ENCODE peak calls at places on chromosomes 2 and 18, in nine cellular contexts. S is right atrium auricular region, J is left ventricle myocardium inferior, L is AG04450, Q is fibroblast of lung, C is mesendoderm, M is endodermal cell, V is neural progenitor cell, T is pancreas. Y is an unnamed sample.

GRCh38 chr2:227095346-227095745 is 68.7 kb downstream of the COL4A4 start:
- DNase-seq in S (no peak), J (no peak), L (no peak), Q (no peak), C (no peak), M (no peak), V (no peak), T (no peak), Y (no peak)

GRCh38 chr18:48879008-48879431 is 71.7 kb downstream of the SMAD7 start:
- DNase-seq in S (no peak), J (no peak), L (no peak), Q (no peak), C (peak; percentile 86), M (peak; percentile 92), V (no peak), T (peak; percentile 54), Y (no peak)

GRCh38 chr2:69253033-69253535 is 133.9 kb downstream of the GFPT1 start:
- DNase-seq in S (no peak), J (no peak), L (no peak), Q (peak; percentile 64), C (no peak), M (no peak), V (no peak), T (no peak), Y (no peak)

GRCh38 chr2:190637903-190638618 is 10.8 kb upstream of the NAB1 start:
- DNase-seq in S (peak; percentile 83), J (peak; percentile 64), L (no peak), Q (peak; percentile 27), C (no peak), M (peak; percentile 58), V (no peak), T (peak; percentile 27), Y (no peak)

GRCh38 chr2:227038550-227039189 is 125.3 kb downstream of the COL4A4 start:
- DNase-seq in S (no peak), J (no peak), L (no peak), Q (no peak), C (no peak), M (no peak), V (no peak), T (no peak), Y (no peak)

GRCh38 chr2:65357959-65358294 is 74.5 kb downstream of the SPRED2 start:
- DNase-seq in S (no peak), J (no peak), L (no peak), Q (no peak), C (no peak), M (no peak), V (no peak), T (no peak), Y (no peak)

GRCh38 chr18:2918761-2919550 is 72.2 kb downstream of the EMILIN2 start:
- DNase-seq in S (peak; percentile 43), J (no peak), L (no peak), Q (no peak), C (no peak), M (no peak), V (no peak), T (no peak), Y (no peak)

GRCh38 chr2:197145471-197146056 is 165.0 kb downstream of the ANKRD44 start:
- DNase-seq in S (no peak), J (no peak), L (no peak), Q (no peak), C (no peak), M (no peak), V (no peak), T (no peak), Y (no peak)

GRCh38 chr2:163906410-163906809 is 170.6 kb upstream of the FIGN start:
- DNase-seq in S (no peak), J (no peak), L (no peak), Q (no peak), C (no peak), M (no peak), V (no peak), T (no peak), Y (no peak)

GRCh38 chr2:46909771-46910419 is 5.7 kb downstream of the MCFD2 start:
- DNase-seq in S (no peak), J (no peak), L (no peak), Q (peak; percentile 95), C (peak; percentile 76), M (no peak), V (no peak), T (no peak), Y (no peak)

GRCh38 chr2:144606756-144607498 is 87.0 kb upstream of the ZEB2 start:
- DNase-seq in S (no peak), J (no peak), L (no peak), Q (no peak), C (no peak), M (no peak), V (no peak), T (no peak), Y (no peak)

GRCh38 chr2:234074751-234075520 is 24.4 kb downstream of the SPP2 start:
- DNase-seq in S (no peak), J (no peak), L (no peak), Q (peak; percentile 51), C (no peak), M (no peak), V (no peak), T (no peak), Y (no peak)

GRCh38 chr2:144213797-144214196 is 306.1 kb downstream of the ZEB2 start:
- DNase-seq in S (no peak), J (no peak), L (no peak), Q (no peak), C (no peak), M (no peak), V (no peak), T (no peak), Y (no peak)

GRCh38 chr2:128169497-128169896 is 78.5 kb downstream of the UGGT1 start:
- DNase-seq in S (no peak), J (no peak), L (peak; percentile 62), Q (no peak), C (no peak), M (no peak), V (no peak), T (no peak), Y (no peak)

GRCh38 chr2:215729985-215730620 is 283.2 kb downstream of the MREG start:
- DNase-seq in S (no peak), J (no peak), L (no peak), Q (peak; percentile 41), C (no peak), M (no peak), V (no peak), T (no peak), Y (no peak)

GRCh38 chr2:48482313-48482712 is 47.6 kb upstream of the STON1 start:
- DNase-seq in S (no peak), J (no peak), L (peak; percentile 47), Q (peak; percentile 94), C (no peak), M (no peak), V (no peak), T (no peak), Y (no peak)
- H3K27ac ChIP-seq in S (no peak overlapping the region), J (no peak overlapping the region), L (no peak overlapping the region), Q (no peak overlapping the region), C (no peak overlapping the region), M (no peak overlapping the region), V (no peak overlapping the region), T (no peak overlapping the region), Y (no peak overlapping the region)

DNA sequence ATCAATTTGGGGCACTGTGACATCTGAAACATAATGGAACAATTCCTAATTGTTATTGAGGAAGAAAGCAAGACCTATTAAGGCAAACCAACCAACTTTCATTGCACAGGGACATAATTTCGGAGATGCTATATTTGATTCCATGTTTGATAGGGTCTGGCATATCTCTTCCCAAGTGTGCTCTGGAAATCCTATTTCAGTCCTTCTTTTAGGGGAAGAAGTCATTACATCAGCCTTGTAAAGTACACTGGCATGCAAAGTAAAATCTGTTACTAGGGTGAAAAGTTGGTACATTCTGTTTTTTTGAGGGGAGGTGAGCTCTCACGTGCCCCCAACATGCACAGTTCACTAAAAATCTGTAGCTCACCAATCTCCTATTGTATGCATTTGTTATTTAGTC is 172.4 kb downstream of the SLC8A1 start:
- DNase-seq in S (no peak), J (no peak), L (no peak), Q (no peak), C (no peak), M (no peak), V (no peak), T (no peak), Y (no peak)
- H3K27ac ChIP-seq in S (no peak overlapping the region), J (peak overlapping the region; percentile 70), L (no peak overlapping the region), Q (no peak overlapping the region), C (no peak overlapping the region), M (no peak overlapping the region), V (no peak overlapping the region), T (no peak overlapping the region), Y (no peak overlapping the region)

DNA sequence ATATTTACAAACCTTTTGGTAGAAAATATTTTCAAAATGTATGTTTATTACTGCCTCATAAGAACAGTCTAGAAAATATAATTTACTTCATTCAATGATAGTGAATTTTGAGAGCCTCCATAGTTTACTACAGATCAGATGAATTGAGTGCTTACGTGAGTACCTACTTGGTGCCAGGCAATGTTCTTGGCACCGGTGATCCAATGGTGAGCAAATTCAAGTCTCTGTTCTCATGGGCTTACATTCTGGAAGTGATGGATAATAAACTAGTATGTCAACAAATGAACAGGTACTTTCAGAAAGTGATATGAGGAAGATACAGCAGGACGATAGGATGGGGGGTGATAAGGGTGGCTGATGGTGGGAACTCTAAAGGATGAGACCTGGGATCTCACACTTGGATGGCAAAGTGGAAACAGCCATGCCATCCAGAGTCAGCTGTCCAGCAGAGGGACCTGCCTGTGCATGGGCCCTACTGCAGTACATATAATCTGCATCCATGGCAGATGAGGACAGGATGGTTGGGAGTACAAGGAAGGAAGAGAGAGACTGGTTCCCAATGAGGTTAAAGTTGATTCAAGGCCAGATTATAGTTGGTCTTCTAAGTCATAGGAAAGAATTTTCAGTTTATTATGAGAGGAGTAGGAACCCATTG is 277.0 kb downstream of the NEDD4L start:
- DNase-seq in S (no peak), J (no peak), L (no peak), Q (no peak), C (no peak), M (peak; percentile 3), V (no peak), T (no peak), Y (no peak)
- H3K27ac ChIP-seq in S (peak overlapping the region; percentile 72), J (peak overlapping the region; percentile 66), L (no peak overlapping the region), Q (no peak overlapping the region), C (no peak overlapping the region), M (no peak overlapping the region), V (no peak overlapping the region), T (no peak overlapping the region), Y (no peak overlapping the region)

GRCh38 chr2:18664421-18664820 is 75.1 kb upstream of the NT5C1B start:
- DNase-seq in S (no peak), J (no peak), L (no peak), Q (no peak), C (no peak), M (no peak), V (no peak), T (no peak), Y (no peak)

GRCh38 chr2:18659891-18660290 is 70.5 kb upstream of the NT5C1B start:
- DNase-seq in S (no peak), J (no peak), L (no peak), Q (no peak), C (no peak), M (no peak), V (no peak), T (no peak), Y (no peak)

GRCh38 chr2:18662689-18663088 is 73.3 kb upstream of the NT5C1B start:
- DNase-seq in S (no peak), J (no peak), L (no peak), Q (no peak), C (peak; percentile 13), M (no peak), V (no peak), T (no peak), Y (no peak)

DNA sequence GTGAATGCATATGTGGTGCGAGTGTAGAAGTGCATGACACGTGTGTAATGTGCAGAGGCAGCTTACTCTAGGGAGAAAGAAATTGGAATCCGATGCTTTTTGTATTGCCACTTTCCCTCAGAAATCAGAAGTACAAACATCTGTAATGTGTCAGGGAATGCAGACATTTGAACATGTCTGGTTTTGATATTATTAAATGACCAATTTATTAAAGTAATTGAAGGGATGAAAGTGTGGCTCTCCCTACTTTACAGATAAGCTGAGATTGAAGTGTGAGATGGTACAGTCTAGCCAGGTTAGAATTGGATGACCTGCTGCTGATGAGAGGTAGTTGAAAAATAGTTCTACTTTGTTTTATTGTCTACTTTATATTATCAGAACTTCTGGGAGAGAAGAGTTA is 74.5 kb upstream of the NT5C1B start:
- DNase-seq in S (no peak), J (no peak), L (no peak), Q (no peak), C (no peak), M (no peak), V (no peak), T (no peak), Y (no peak)
- H3K27ac ChIP-seq in S (no peak overlapping the region), J (no peak overlapping the region), L (no peak overlapping the region), Q (no peak overlapping the region), C (no peak overlapping the region), M (no peak overlapping the region), V (no peak overlapping the region), T (no peak overlapping the region), Y (no peak overlapping the region)